ENCODE peak calls at places on chromosomes 13 and 19, in nine cellular contexts. I, X, Q, V, E, M, S, C and F are unnamed samples.

GRCh38 chr13:54614729-54615128 is 1586.1 kb downstream of the OLFM4 start:
- DNase-seq in E (no peak), C (peak), I (no peak), S (peak), X (no peak), V (no peak), Q (peak), M (no peak), F (no peak)

GRCh38 chr19:28700176-28700575 is 512.8 kb downstream of the UQCRFS1 start:
- DNase-seq in X (no peak), S (no peak), I (no peak), V (no peak), Q (no peak), C (no peak), M (no peak), E (no peak), F (no peak)

GRCh38 chr13:82356667-82357066 is 1525.6 kb downstream of the SLITRK1 start:
- DNase-seq in S (peak), V (no peak), C (peak), Q (no peak), X (peak), E (no peak), M (no peak), I (peak), F (no peak)

GRCh38 chr13:33721719-33722118 is 96.2 kb upstream of the RFC3 start:
- DNase-seq in I (peak), V (no peak), M (no peak), E (no peak), S (no peak), Q (no peak), X (peak), C (no peak), F (no peak)

GRCh38 chr13:113566227-113566561 is 18.4 kb upstream of the TFDP1 start:
- DNase-seq in M (no peak), E (no peak), C (no peak), V (no peak), S (no peak), Q (no peak), I (no peak), X (no peak), F (no peak)

GRCh38 chr19:51341976-51342580 is at the start of gene VSIG10L:
- DNase-seq in M (no peak), X (no peak), I (no peak), C (no peak), E (no peak), V (no peak), Q (no peak), S (no peak), F (no peak)

GRCh38 chr13:106159295-106160195 is 375.9 kb downstream of the EFNB2 start:
- DNase-seq in C (no peak), I (no peak), S (no peak), Q (no peak), X (no peak), E (no peak), M (no peak), V (no peak), F (no peak)

GRCh38 chr19:54517483-54517882 is 14.9 kb downstream of the LAIR2 start:
- DNase-seq in E (no peak), I (no peak), M (peak), V (peak), Q (peak), X (peak), S (no peak), C (peak), F (no peak)